ENCODE peak calls at places on chromosomes 1 and 21, in four cellular contexts. W is GM12864, R is stomach, V is SJSA1. A is an unnamed sample.

GRCh38 chr1:74323937-74324473 is 88.8 kb downstream of the TNNI3K start:
- DNase-seq in V (no peak), W (no peak), R (no peak), A (no peak)

GRCh38 chr1:84255586-84255985 is 45.9 kb upstream of the SAMD13 start:
- DNase-seq in V (no peak), W (no peak), R (no peak), A (no peak)

GRCh38 chr1:76053021-76053420 is 21.5 kb upstream of the ST6GALNAC3 start:
- DNase-seq in R (no peak), V (no peak), W (no peak), A (no peak)

GRCh38 chr1:170114916-170115315 is 30.8 kb upstream of the NTMT2 start:
- DNase-seq in W (no peak), R (no peak), V (no peak), A (peak; percentile 60)

GRCh38 chr21:28538987-28539622 is 453.6 kb downstream of the LTN1 start:
- DNase-seq in V (peak; percentile 36), R (no peak), W (no peak), A (peak; percentile 67)

GRCh38 chr21:46120301-46121285 is 22.7 kb downstream of the COL6A2 start:
- DNase-seq in V (no peak), R (no peak), W (no peak), A (no peak)

GRCh38 chr1:63042278-63042677 is 258.3 kb downstream of the ATG4C start:
- DNase-seq in R (no peak), W (no peak), V (no peak), A (no peak)

GRCh38 chr21:31531967-31532366 is 127.5 kb upstream of the SOD1 start:
- DNase-seq in W (no peak), R (no peak), V (no peak), A (no peak)

GRCh38 chr1:196056966-196057365 is 551.3 kb downstream of the KCNT2 start:
- DNase-seq in W (no peak), R (no peak), V (no peak), A (no peak)

GRCh38 chr1:55214214-55214902 is 806 bp downstream of the USP24 start:
- DNase-seq in R (peak; percentile 39), V (peak; percentile 29), W (no peak), A (no peak)

GRCh38 chr1:2145946-2146835 is 48.4 kb downstream of the FAAP20 start:
- DNase-seq in W (no peak), V (no peak), R (no peak), A (no peak)

GRCh38 chr1:8244304-8244703 is 73.6 kb upstream of the SLC45A1 start:
- DNase-seq in V (no peak), R (no peak), W (no peak), A (no peak)

GRCh38 chr1:168386949-168387586 is 106.4 kb downstream of the TBX19 start:
- DNase-seq in R (peak; percentile 68), W (no peak), V (no peak), A (peak; percentile 81)
- H3K4me3 ChIP-seq in R (no peak overlapping the region), W (no peak overlapping the region), V (no peak overlapping the region), A (no peak overlapping the region)

GRCh38 chr1:156021087-156021416 is 301 bp upstream of the SSR2 start:
- DNase-seq in R (no peak), W (no peak), V (no peak), A (no peak)
- H3K4me3 ChIP-seq in R (peak overlapping the region; percentile 84), W (no peak overlapping the region), V (peak overlapping the region; percentile 51), A (peak overlapping the region; percentile 71)

GRCh38 chr1:16153999-16154673 is 1.7 kb downstream of the EPHA2 start:
- DNase-seq in V (no peak), W (no peak), R (no peak), A (no peak)
- H3K4me3 ChIP-seq in V (peak overlapping the region; percentile 66), W (no peak overlapping the region), R (peak overlapping the region; percentile 56), A (peak overlapping the region; percentile 92)

GRCh38 chr1:59149435-59149834 is 147.5 kb upstream of the FGGY start:
- DNase-seq in R (no peak), V (no peak), W (no peak), A (no peak)

GRCh38 chr1:59151860-59152259 is 145.0 kb upstream of the FGGY start:
- DNase-seq in V (peak; percentile 22), W (no peak), R (no peak), A (no peak)

GRCh38 chr1:59151387-59151761 is 145.5 kb upstream of the FGGY start:
- DNase-seq in R (no peak), W (no peak), V (no peak), A (no peak)

GRCh38 chr1:59154406-59154805 is 142.5 kb upstream of the FGGY start:
- DNase-seq in W (no peak), V (no peak), R (no peak), A (no peak)

GRCh38 chr1:59150537-59151386 is 146.1 kb upstream of the FGGY start:
- DNase-seq in W (peak; percentile 41), R (peak; percentile 41), V (peak; percentile 97), A (peak; percentile 98)
- H3K4me3 ChIP-seq in W (no peak overlapping the region), R (no peak overlapping the region), V (no peak overlapping the region), A (no peak overlapping the region)

GRCh38 chr1:29193879-29194455 is 12.3 kb upstream of the SRSF4 start:
- DNase-seq in R (no peak), W (no peak), V (no peak), A (no peak)
- H3K4me3 ChIP-seq in R (no peak overlapping the region), W (no peak overlapping the region), V (no peak overlapping the region), A (no peak overlapping the region)

GRCh38 chr1:226680653-226681052 is 58.4 kb downstream of the ITPKB start:
- DNase-seq in V (no peak), W (no peak), R (no peak), A (no peak)
- H3K4me3 ChIP-seq in V (peak overlapping the region; percentile 28), W (no peak overlapping the region), R (peak overlapping the region; percentile 39), A (no peak overlapping the region)

DNA sequence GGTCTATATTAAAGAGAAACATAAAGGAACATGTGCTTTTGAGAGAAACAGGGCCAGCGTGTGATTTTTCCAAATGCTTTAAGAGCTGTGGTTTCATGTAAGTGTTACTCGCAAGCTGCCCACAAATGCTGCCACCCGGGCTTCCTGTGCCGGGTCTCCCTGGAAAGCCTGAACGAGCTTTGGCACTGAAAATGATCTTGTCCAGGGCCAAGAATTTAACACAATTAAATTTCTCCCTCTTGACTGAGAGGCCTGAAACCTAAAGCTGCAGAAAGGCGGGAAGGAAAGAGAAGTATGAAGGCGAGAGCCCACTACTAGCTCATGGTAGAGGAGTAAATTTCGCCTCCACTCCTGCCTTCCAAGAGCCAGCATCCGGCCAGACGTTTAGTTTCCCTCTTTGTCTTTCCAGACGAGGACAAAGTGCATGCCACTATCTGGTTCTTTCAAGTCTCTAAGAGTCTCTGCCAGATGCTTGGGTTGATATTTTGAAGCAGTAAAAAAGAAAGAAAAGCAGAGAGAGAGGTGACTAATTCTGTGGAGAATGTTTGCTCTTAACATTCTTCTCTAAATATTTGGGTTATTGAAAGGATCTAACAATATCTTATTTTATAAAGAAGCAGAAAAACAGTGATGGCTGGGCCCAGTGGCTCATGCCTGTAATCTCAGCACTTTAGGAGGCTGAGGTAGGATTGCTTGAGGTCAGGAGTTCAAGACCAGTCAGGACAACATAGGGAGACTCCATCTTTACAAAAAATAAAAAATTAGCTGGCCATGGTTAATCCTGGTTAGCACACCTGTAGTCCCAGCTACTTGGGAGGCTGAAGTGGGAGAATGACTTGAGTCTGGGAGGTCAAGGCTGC is 100.0 kb upstream of the HNRNPU start:
- DNase-seq in V (peak; percentile 96), R (peak; percentile 31), W (no peak), A (no peak)
- H3K4me3 ChIP-seq in V (peak overlapping the region; percentile 3), R (no peak overlapping the region), W (no peak overlapping the region), A (no peak overlapping the region)

DNA sequence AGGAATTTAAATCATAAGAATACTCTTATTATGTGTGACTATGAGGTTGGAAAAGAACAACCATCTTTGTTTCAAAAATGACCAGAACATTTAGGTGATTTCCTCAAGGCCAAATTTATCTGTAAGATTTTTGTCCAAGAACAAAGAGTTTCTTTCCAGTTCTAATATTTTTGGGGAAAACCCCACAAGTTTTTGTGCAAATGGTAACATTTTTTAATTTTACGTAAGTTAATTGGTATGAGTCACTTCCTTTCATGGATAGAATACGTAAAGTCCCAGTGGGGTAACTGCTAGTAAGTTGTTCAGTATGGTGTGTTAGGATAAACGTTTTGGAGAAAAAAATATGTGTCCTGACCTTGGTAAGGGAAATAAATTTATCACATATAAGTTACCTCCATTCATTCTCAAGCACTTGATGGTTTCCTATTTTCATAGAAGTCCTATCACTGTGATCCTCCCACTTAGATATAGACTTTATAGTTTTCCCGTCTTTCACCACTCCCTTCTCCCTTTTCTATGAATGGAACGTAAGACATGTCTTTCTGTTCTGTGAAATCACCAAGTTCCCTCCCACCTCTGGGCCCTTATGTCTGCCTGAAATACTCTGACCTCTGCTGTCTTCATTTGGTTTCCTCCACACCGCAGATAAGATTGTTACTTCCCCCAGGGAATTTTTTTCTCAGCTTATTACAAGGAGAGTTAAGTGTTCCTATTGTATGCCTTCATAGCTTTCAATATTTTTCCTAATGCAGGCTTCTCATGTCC is 34.9 kb upstream of the TSNAX start:
- DNase-seq in V (peak; percentile 33), R (no peak), W (no peak), A (peak; percentile 13)
- H3K4me3 ChIP-seq in V (no peak overlapping the region), R (no peak overlapping the region), W (no peak overlapping the region), A (no peak overlapping the region)

DNA sequence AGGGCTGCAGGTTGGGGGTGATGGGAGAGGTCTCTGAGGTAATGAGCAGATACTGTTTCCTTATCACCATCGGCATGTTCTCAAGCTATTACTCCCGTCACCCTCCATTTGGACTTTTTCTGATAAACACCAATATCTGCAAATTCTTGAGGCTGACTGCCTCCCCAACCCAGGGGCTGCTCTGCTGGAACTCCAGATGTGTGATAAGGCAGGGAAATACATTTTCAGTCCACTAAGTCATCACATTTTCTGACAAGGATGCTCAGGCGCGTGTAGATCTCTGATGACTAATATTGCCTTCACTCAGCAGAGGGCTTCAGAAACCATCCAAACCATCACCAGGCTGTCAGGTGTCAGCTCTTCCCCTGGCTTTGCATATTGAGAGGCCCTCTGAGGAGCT is 215.0 kb upstream of the POU3F1 start:
- DNase-seq in R (no peak), V (no peak), W (no peak), A (no peak)
- H3K4me3 ChIP-seq in R (no peak overlapping the region), V (no peak overlapping the region), W (no peak overlapping the region), A (no peak overlapping the region)